ENCODE peak calls at places on chromosomes 16 and 17, in six cellular contexts. I is A673, Z is left lung, Y is colonic mucosa, R is natural killer cell, K is sigmoid colon. D is an unnamed sample.

GRCh38 chr17:6558932-6559752 is 2.8 kb upstream of the PITPNM3 start:
- DNase-seq in K (no peak), Y (no peak), R (no peak), I (no peak), Z (no peak), D (no peak)

GRCh38 chr16:74487634-74488495 is 66.6 kb upstream of the CLEC18B start:
- DNase-seq in Z (no peak), Y (no peak), R (no peak), K (no peak), I (peak), D (no peak)

GRCh38 chr16:814974-815373 is 14.4 kb upstream of the GNG13 start:
- DNase-seq in Y (no peak), I (no peak), Z (no peak), K (no peak), R (no peak), D (no peak)

GRCh38 chr17:79046501-79047280 is 22.7 kb downstream of the C1QTNF1 start:
- DNase-seq in Z (no peak), K (peak), R (no peak), Y (no peak), I (no peak), D (no peak)

GRCh38 chr16:31064882-31065461 is 9.1 kb downstream of the ZNF668 start:
- DNase-seq in R (no peak), Y (no peak), K (peak), I (peak), Z (no peak), D (no peak)

GRCh38 chr17:82929011-82929622 is 89.3 kb upstream of the ZNF750 start:
- DNase-seq in R (no peak), K (peak), I (no peak), Z (peak), Y (no peak), D (no peak)

GRCh38 chr16:53518550-53519416 is 15.8 kb upstream of the AKTIP start:
- DNase-seq in Z (no peak), Y (peak), K (no peak), I (peak), R (peak), D (peak)

GRCh38 chr17:6706499-6706898 is 6.7 kb downstream of the SLC13A5 start:
- DNase-seq in Z (no peak), Y (no peak), R (no peak), I (no peak), K (peak), D (no peak)

GRCh38 chr17:41537614-41537954 is 9.5 kb upstream of the KRT19 start:
- DNase-seq in I (no peak), Z (no peak), R (no peak), Y (no peak), K (no peak), D (no peak)

GRCh38 chr16:46932802-46933201 is 40.7 kb downstream of the DNAJA2 start:
- DNase-seq in R (no peak), I (peak), Z (no peak), K (no peak), Y (no peak), D (no peak)

GRCh38 chr16:3094289-3095027 is 4.6 kb downstream of the ZSCAN10 start:
- DNase-seq in K (no peak), Z (no peak), I (peak), Y (peak), R (no peak), D (no peak)

GRCh38 chr17:63816669-63817068 is 10.6 kb upstream of the PSMC5 start:
- DNase-seq in Y (no peak), Z (no peak), R (no peak), K (no peak), I (no peak), D (no peak)

GRCh38 chr16:46638947-46639925 is 18.1 kb upstream of the SHCBP1 start:
- DNase-seq in Z (no peak), R (no peak), I (no peak), Y (no peak), K (no peak), D (no peak)

GRCh38 chr17:40341808-40342574 is 22.5 kb downstream of the GJD3 start:
- DNase-seq in I (no peak), K (peak), Z (peak), R (peak), Y (peak), D (no peak)

GRCh38 chr16:78490847-78491246 is 391.4 kb downstream of the WWOX start:
- DNase-seq in K (no peak), Z (no peak), I (no peak), Y (no peak), R (no peak), D (no peak)

GRCh38 chr17:58520843-58521430 is 6.5 kb upstream of the MTMR4 start:
- DNase-seq in K (no peak), I (peak), R (no peak), Z (no peak), Y (no peak), D (no peak)

GRCh38 chr16:27281285-27281684 is 12.7 kb upstream of the NSMCE1 start:
- DNase-seq in I (no peak), R (no peak), K (no peak), Z (no peak), Y (no peak), D (no peak)

GRCh38 chr16:19127674-19128131 is 13.9 kb downstream of the ITPRIPL2 start:
- DNase-seq in K (no peak), I (no peak), R (no peak), Z (no peak), Y (no peak), D (no peak)

GRCh38 chr16:83420206-83420760 is 387.5 kb upstream of the HSBP1 start:
- DNase-seq in I (peak), K (no peak), Y (no peak), Z (no peak), R (no peak), D (no peak)

DNA sequence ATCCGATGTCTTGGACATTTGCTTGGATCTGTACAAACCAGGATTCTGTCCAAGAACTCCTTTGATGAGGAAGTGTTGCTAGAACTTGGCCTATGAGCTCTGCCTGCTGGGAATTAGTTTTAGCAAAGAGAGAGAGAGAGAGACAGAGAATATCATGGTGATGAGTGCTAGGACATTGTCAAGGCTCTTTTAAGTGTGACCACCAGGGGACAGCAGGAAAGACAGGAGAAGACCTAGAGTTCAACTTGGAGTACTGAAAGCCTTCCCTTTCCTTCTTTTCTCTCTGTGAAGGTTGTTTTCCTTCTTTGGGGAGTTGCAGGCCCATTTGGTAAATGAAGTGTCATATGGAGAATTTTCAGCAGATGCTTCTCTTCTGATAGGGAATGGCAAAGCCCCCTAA is 389.2 kb upstream of the HSBP1 start:
- DNase-seq in Z (no peak), Y (no peak), K (no peak), R (no peak), I (no peak), D (no peak)
- TF ChIP-seq CTCF in Z (no peak), Y (no peak), K (no peak), R (no peak), I (no peak), D (no peak)

DNA sequence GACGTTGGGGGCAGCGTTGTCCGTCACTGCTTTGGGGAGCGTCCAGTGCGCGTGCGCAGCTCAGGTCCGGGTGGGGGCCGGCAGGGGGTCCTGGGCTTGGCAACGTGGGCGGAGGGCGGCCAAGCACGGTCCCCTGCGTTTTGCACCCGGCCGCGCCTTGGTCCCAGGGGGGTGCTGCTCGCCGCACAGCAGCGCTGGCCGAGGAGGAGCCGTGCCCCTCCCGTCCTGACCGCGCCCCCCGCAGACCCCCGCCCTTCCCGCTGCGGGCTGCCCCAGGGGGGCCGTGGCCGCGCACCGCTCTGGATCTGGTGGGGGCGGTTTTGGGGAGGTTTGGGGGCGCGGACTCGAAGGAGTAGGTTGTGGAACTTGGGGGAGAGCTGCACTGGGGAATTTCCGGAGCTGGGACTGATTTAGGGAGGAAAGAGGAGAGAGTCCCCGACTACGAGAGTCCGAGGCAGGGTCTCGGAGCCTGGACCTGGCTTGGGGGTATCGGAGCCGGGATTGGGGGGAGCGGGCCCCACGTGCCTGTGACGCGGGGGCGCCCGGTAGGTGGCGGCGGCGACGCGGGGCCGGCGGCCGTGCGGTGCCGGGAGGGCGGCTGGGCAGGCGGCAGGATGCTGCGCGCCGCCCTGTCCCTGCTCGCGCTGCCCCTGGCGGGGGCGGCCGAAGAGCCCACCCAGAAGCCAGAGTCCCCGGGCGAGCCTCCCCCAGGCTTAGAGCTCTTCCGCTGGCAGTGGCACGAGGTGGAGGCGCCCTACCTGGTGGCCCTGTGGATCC is at the start of gene SLC9A5:
- DNase-seq in R (peak), I (no peak), Y (no peak), Z (no peak), K (peak), D (peak)
- TF ChIP-seq CTCF in R (no peak), I (peak), Y (no peak), Z (no peak), K (no peak), D (no peak)

DNA sequence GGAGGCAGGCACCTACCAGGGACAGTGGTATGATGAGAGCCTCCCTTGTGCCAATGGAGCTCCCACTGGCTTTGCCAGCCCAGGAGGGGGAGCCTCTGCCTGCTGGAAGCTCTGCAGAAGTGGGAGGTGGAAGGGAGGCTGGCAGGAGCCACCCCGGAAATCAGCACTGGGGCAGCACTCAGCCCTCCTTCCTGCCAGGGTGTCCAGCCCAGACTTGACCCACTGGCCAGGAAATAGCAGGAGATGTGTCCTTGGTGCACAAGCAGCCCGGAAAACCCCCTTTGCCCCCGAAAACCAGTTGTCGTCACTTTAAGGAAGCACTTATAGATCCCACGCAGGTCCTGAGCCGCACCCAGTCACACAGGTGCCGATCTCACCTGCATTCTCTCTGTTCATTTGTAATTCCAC is 49.3 kb upstream of the CACNG4 start:
- DNase-seq in Y (peak), R (no peak), K (no peak), Z (no peak), I (peak), D (no peak)
- TF ChIP-seq CTCF in Y (peak), R (no peak), K (no peak), Z (no peak), I (peak), D (no peak)

GRCh38 chr17:77480509-77481215 is 339.9 kb downstream of the SEC14L1 start:
- DNase-seq in Y (no peak), Z (peak), K (no peak), I (no peak), R (no peak), D (no peak)

GRCh38 chr17:77479817-77480508 is 339.2 kb downstream of the SEC14L1 start:
- DNase-seq in I (no peak), Y (no peak), R (no peak), K (no peak), Z (peak), D (no peak)

GRCh38 chr17:77478899-77479298 is 338.1 kb downstream of the SEC14L1 start:
- DNase-seq in Z (no peak), Y (no peak), K (peak), I (no peak), R (no peak), D (no peak)

GRCh38 chr17:77478281-77478680 is 337.5 kb downstream of the SEC14L1 start:
- DNase-seq in Y (no peak), R (no peak), Z (peak), K (no peak), I (no peak), D (no peak)

DNA sequence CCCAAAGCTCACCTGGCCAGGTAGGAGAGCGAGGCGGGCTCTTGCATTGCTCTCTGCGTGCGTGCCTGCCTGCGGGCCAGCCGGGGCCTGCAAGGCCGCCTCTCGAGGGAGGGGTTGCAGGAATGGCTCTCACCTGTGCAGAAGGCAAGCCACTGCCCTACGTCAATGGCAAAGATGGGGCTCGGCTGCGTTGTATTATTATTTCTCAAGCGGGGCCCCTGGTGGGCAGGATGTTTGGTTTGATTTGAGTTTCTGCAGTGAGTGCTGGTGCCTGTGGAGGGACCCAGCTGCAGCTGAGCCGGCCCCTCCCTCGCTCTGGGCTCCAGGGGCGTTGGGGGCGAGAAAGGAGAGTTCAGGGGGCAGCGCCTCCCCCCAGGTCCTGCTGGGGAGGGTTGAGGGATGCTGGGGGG is 338.6 kb downstream of the SEC14L1 start:
- DNase-seq in Z (peak), I (no peak), K (no peak), Y (no peak), R (no peak), D (no peak)
- TF ChIP-seq CTCF in Z (no peak), I (no peak), K (no peak), Y (no peak), R (no peak), D (no peak)

DNA sequence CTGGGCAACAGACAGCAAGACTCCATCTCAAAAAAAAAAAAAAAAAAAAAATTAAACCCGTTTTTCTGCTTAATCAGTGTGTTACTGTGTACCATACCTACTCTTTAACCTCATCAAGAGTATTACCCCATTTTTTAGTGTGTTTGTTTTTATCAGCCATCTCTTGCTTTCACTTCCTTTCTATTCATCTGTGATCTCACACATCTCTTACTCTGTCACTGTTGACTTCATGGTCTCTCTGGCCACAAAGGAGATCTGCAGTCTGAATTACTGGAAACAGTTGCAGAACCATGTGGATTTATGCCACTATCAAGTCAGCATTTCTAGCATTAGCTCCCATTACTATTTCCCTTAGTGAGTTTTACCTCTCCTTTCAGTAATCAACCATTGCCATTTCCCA is 20.0 kb downstream of the NDEL1 start:
- DNase-seq in K (no peak), I (no peak), Y (no peak), R (no peak), Z (no peak), D (no peak)
- TF ChIP-seq CTCF in K (no peak), I (no peak), Y (no peak), R (no peak), Z (no peak), D (no peak)

GRCh38 chr16:85446846-85447656 is 166.1 kb upstream of the GSE1 start:
- DNase-seq in I (no peak), K (no peak), Y (no peak), Z (no peak), R (no peak), D (no peak)
- TF ChIP-seq CTCF in I (no peak), K (no peak), Y (no peak), Z (no peak), R (no peak), D (no peak)

GRCh38 chr16:86626284-86626683 is 47.9 kb downstream of the FOXL1 start:
- DNase-seq in R (no peak), Y (no peak), I (no peak), K (peak), Z (peak), D (no peak)

GRCh38 chr16:86628614-86629013 is 50.3 kb downstream of the FOXL1 start:
- DNase-seq in Z (no peak), I (no peak), Y (no peak), R (no peak), K (peak), D (no peak)

GRCh38 chr16:86626966-86627365 is 48.6 kb downstream of the FOXL1 start:
- DNase-seq in R (no peak), Z (no peak), Y (no peak), K (no peak), I (no peak), D (no peak)

GRCh38 chr16:86625029-86625428 is 46.7 kb downstream of the FOXL1 start:
- DNase-seq in K (no peak), R (no peak), Y (no peak), I (no peak), Z (no peak), D (no peak)

DNA sequence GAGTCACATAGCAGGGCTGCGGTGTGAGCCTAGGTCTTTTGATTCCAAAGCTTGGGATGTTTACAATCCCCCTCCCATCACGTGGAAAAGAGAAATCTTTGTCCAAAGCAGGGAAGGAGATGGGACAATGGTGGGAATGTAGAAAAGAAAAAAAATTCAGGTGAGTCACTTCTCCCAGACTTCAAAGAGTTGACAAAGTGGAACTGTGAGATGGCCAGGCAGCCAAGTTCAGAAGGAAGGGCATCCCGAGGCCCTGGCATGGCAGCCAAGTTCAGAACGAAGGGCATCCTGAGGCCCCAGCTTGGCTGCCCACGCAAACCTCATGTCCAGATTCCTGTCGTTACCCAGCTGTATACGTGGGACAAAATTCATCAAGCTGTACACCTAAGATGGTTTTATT is 47.5 kb downstream of the FOXL1 start:
- DNase-seq in K (peak), Z (no peak), R (no peak), I (no peak), Y (no peak), D (no peak)
- TF ChIP-seq CTCF in K (no peak), Z (no peak), R (no peak), I (no peak), Y (no peak), D (no peak)

D was measured in activated B cell treated with CpG ODN at 0.5 μM for 24 hours.